ENCODE peak calls at places on chromosomes 1 and 21, in seven cellular contexts. P, L, F, T, U, N and M are unnamed samples. For H3K36me3, the result is how much of the 10 kb centered on the place peaks cover.

GRCh38 chr21:41477641-41478318 is 30.2 kb downstream of the TMPRSS2 start:
- DNase-seq in P (no peak), L (no peak), F (no peak), T (no peak), U (peak), N (no peak), M (no peak)

GRCh38 chr1:153733970-153734369 is 6.1 kb downstream of the INTS3 start:
- DNase-seq in P (no peak), L (no peak), F (no peak), T (no peak), U (no peak), N (no peak), M (no peak)

GRCh38 chr1:19926296-19927129 is 3.1 kb upstream of the PLA2G2E start:
- DNase-seq in P (no peak), L (no peak), F (no peak), T (no peak), U (no peak), N (no peak), M (no peak)

GRCh38 chr1:3125078-3125477 is 56.1 kb downstream of the PRDM16 start:
- DNase-seq in P (no peak), L (no peak), F (no peak), T (no peak), U (peak), N (no peak), M (peak)

GRCh38 chr1:154614887-154615286 is 6.9 kb upstream of the ADAR start:
- DNase-seq in P (no peak), L (no peak), F (no peak), T (no peak), U (peak), N (no peak), M (no peak)

GRCh38 chr1:161958425-161958824 is 65.2 kb downstream of the OLFML2B start:
- DNase-seq in P (no peak), L (no peak), F (no peak), T (no peak), U (no peak), N (no peak), M (no peak)

GRCh38 chr1:203682401-203683383 is 56.1 kb downstream of the ATP2B4 start:
- DNase-seq in P (no peak), L (no peak), F (peak), T (no peak), U (no peak), N (no peak), M (no peak)

GRCh38 chr1:29629401-29629800 is 393.1 kb downstream of the PTPRU start:
- DNase-seq in P (peak), L (no peak), F (no peak), T (no peak), U (no peak), N (no peak), M (no peak)

GRCh38 chr1:6171546-6172124 is 8.5 kb downstream of the CHD5 start:
- DNase-seq in P (no peak), L (no peak), F (no peak), T (no peak), U (peak), N (no peak), M (no peak)

GRCh38 chr1:47521034-47521871 is 83.4 kb downstream of the FOXD2 start:
- DNase-seq in P (no peak), L (no peak), F (no peak), T (no peak), U (no peak), N (no peak), M (peak)

GRCh38 chr1:82269466-82269865 is 468.7 kb downstream of the ADGRL2 start:
- DNase-seq in P (no peak), L (no peak), F (no peak), T (peak), U (no peak), N (no peak), M (no peak)

GRCh38 chr21:31987696-31988095 is 114.9 kb downstream of the HUNK start:
- DNase-seq in P (no peak), L (no peak), F (no peak), T (no peak), U (no peak), N (peak), M (no peak)

GRCh38 chr1:92329356-92330129 is 30.7 kb downstream of the RPAP2 start:
- DNase-seq in P (no peak), L (no peak), F (no peak), T (peak), U (no peak), N (no peak), M (no peak)

GRCh38 chr1:109887890-109888289 is 22.8 kb upstream of the CSF1 start:
- DNase-seq in P (no peak), L (no peak), F (no peak), T (no peak), U (no peak), N (no peak), M (no peak)

GRCh38 chr1:82090104-82090503 is 289.4 kb downstream of the ADGRL2 start:
- DNase-seq in P (no peak), L (no peak), F (no peak), T (peak), U (no peak), N (no peak), M (no peak)

GRCh38 chr1:41349361-41350054 is 11.7 kb upstream of the FOXO6 start:
- DNase-seq in P (no peak), L (no peak), F (peak), T (no peak), U (no peak), N (no peak), M (no peak)

GRCh38 chr21:45226540-45227326 is 61.0 kb downstream of the POFUT2 start:
- DNase-seq in P (no peak), L (no peak), F (no peak), T (peak), U (no peak), N (no peak), M (no peak)

DNA sequence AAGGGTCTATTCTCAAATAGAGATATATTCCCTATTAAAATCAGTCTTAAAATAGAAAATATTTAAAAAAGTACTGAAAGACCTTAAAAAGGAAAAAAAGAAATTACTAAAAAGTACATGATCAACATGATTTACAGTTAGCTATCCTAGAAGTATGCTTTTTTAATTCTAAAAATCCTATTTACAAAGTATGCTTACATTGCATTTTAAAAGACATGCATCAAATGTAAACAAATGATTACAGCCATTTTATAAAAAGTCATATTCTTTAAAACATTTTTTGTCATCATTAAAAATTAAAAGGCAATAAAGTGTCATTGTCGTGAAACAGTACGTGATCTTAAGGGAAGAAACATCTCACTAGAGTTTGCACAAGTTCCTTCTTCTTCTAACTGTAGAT is 7.9 kb upstream of the C1orf52 start:
- DNase-seq in P (no peak), L (no peak), F (no peak), T (no peak), U (no peak), N (no peak), M (no peak)
- H3K36me3 ChIP-seq in P (half or more), L (half or more), F (under half), T (under half), U (under half), N (under half), M (under half)

GRCh38 chr1:115088115-115088794 is 1.0 kb downstream of the TSPAN2 start:
- DNase-seq in P (no peak), L (no peak), F (no peak), T (no peak), U (no peak), N (no peak), M (no peak)

GRCh38 chr1:115090956-115091355 is 1.7 kb upstream of the TSPAN2 start:
- DNase-seq in P (no peak), L (no peak), F (no peak), T (no peak), U (no peak), N (no peak), M (no peak)

GRCh38 chr1:115088871-115089442 is 346 bp downstream of the TSPAN2 start:
- DNase-seq in P (no peak), L (no peak), F (no peak), T (no peak), U (no peak), N (no peak), M (no peak)

GRCh38 chr1:115090547-115090946 is 1.2 kb upstream of the TSPAN2 start:
- DNase-seq in P (no peak), L (no peak), F (peak), T (no peak), U (peak), N (no peak), M (peak)

GRCh38 chr1:115089443-115090340 is at the start of gene TSPAN2:
- DNase-seq in P (peak), L (peak), F (peak), T (no peak), U (peak), N (peak), M (peak)
- H3K27ac ChIP-seq in P (peak), L (peak), F (peak), T (no peak), U (no peak), N (peak), M (peak)

GRCh38 chr1:21857840-21858670 is 46.0 kb downstream of the LDLRAD2 start:
- DNase-seq in P (no peak), L (no peak), F (no peak), T (peak), U (no peak), N (no peak), M (no peak)
- H3K36me3 ChIP-seq in P (half or more), L (half or more), F (under half), T (half or more), U (under half), N (under half), M (under half)

GRCh38 chr1:205515781-205516253 is 11.3 kb downstream of the CDK18 start:
- DNase-seq in P (no peak), L (no peak), F (peak), T (peak), U (no peak), N (peak), M (no peak)
- H3K27ac ChIP-seq in P (peak), L (peak), F (peak), T (no peak), U (no peak), N (peak), M (no peak)

DNA sequence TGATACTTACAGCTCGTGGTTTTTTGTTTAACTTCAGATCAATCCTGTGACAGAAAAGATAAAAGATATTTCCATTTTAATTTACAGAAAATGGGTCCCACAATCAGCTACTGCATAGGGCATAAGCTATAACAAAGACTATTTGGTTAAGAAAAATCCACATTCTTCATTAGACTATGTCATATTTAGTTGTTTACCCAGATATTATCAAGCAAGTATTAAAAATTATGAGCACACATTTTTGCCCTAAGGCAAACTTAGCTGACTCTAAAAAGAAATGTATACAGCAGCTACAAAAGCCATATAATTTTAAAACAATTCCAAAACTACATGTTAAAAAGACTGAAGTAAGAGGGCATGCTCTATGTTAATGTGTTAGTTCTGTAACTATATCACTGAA is 18.7 kb downstream of the MEAF6 start:
- DNase-seq in P (no peak), L (no peak), F (no peak), T (no peak), U (no peak), N (no peak), M (no peak)
- H3K36me3 ChIP-seq in P (half or more), L (half or more), F (under half), T (under half), U (under half), N (under half), M (under half)

DNA sequence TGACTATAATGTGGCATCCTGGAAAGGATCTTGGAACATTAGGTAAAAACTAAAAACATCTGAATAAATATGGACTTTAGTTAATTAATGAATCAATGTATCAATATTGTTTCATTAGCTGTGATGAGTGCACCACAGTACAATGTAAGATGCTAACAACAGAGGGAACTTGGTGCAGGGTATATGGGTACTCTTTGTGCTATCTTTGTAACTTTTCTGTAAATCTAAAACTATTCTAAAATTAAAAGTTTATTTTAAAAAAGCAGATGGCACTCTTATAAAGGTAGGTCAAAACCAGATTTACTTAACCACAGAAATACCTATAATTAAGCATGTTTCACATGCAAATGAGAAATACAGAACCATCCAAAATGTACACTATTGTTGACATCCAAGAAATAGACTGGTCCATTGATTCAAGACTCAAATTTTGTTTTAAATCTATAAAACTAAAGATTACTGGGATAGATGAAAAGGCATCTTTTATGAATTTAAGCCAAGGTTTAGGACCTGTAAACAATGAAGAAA is 38.4 kb downstream of the ACBD3 start:
- DNase-seq in P (no peak), L (no peak), F (no peak), T (no peak), U (no peak), N (no peak), M (no peak)
- H3K27ac ChIP-seq in P (no peak), L (no peak), F (no peak), T (no peak), U (no peak), N (no peak), M (no peak)